ENCODE peak calls at places on chromosomes 11 and 22, in four cellular contexts. C, I, W and Z are unnamed samples.

GRCh38 chr11:8661036-8661435 is 21.4 kb downstream of the TRIM66 start:
- DNase-seq in C (no peak), I (no peak), W (no peak), Z (no peak)

GRCh38 chr11:1706634-1707400 is 9.8 kb downstream of the KRTAP5-6 start:
- DNase-seq in C (peak; percentile 38), I (peak; percentile 50), W (no peak), Z (no peak)

GRCh38 chr11:132610216-132610615 is 922.1 kb downstream of the OPCML start:
- DNase-seq in C (no peak), I (no peak), W (no peak), Z (no peak)

GRCh38 chr11:108887436-108888238 is 222.8 kb downstream of the DDX10 start:
- DNase-seq in C (no peak), I (no peak), W (no peak), Z (no peak)

GRCh38 chr11:48041877-48042698 is 61.7 kb downstream of the PTPRJ start:
- DNase-seq in C (no peak), I (no peak), W (no peak), Z (no peak)

GRCh38 chr11:108966978-108967377 is 302.1 kb downstream of the DDX10 start:
- DNase-seq in C (no peak), I (no peak), W (no peak), Z (no peak)

GRCh38 chr11:126390418-126390817 is 34.9 kb downstream of the ST3GAL4 start:
- DNase-seq in C (no peak), I (no peak), W (no peak), Z (no peak)

GRCh38 chr22:19635644-19636043 is 78.7 kb upstream of the SEPTIN5 start:
- DNase-seq in C (no peak), I (no peak), W (no peak), Z (no peak)

GRCh38 chr11:69970785-69971535 is 107.2 kb upstream of the ANO1 start:
- DNase-seq in C (no peak), I (peak; percentile 82), W (no peak), Z (no peak)

GRCh38 chr11:13030857-13031256 is 21.7 kb downstream of the RASSF10 start:
- DNase-seq in C (no peak), I (peak; percentile 49), W (peak; percentile 26), Z (no peak)

GRCh38 chr11:7385532-7385931 is 99.8 kb upstream of the OLFML1 start:
- DNase-seq in C (no peak), I (no peak), W (no peak), Z (no peak)

GRCh38 chr22:45919504-45920286 is 57.3 kb downstream of the WNT7B start:
- DNase-seq in C (no peak), I (no peak), W (no peak), Z (no peak)

GRCh38 chr22:23065495-23066122 is 4.7 kb upstream of the GNAZ start:
- DNase-seq in C (no peak), I (peak; percentile 38), W (no peak), Z (no peak)

GRCh38 chr22:39351689-39352214 is 2.0 kb downstream of the SYNGR1 start:
- DNase-seq in C (no peak), I (no peak), W (no peak), Z (no peak)

GRCh38 chr11:79040348-79040747 is 400.5 kb downstream of the TENM4 start:
- DNase-seq in C (no peak), I (no peak), W (no peak), Z (no peak)

GRCh38 chr11:64036081-64037026 is 623 bp downstream of the FLRT1 start:
- DNase-seq in C (no peak), I (no peak), W (no peak), Z (peak; percentile 73)

GRCh38 chr22:43126506-43127165 is 16.1 kb downstream of the BIK start:
- DNase-seq in C (peak; percentile 85), I (no peak), W (peak; percentile 29), Z (peak; percentile 97)

GRCh38 chr11:23679981-23680380 is 816.9 kb upstream of the LUZP2 start:
- DNase-seq in C (no peak), I (no peak), W (no peak), Z (no peak)

GRCh38 chr22:46661221-46661851 is 41.1 kb downstream of the GRAMD4 start:
- DNase-seq in C (peak; percentile 58), I (no peak), W (no peak), Z (peak; percentile 86)

GRCh38 chr11:60948251-60948650 is 3.7 kb downstream of the SLC15A3 start:
- DNase-seq in C (no peak), I (no peak), W (no peak), Z (no peak)

GRCh38 chr22:42962295-42963230 is 52.4 kb downstream of the PACSIN2 start:
- DNase-seq in C (no peak), I (peak; percentile 45), W (no peak), Z (no peak)

GRCh38 chr11:12502041-12502440 is 124.7 kb downstream of the PARVA start:
- DNase-seq in C (no peak), I (no peak), W (no peak), Z (no peak)

GRCh38 chr22:37223965-37224551 is 11.8 kb upstream of the SSTR3 start:
- DNase-seq in C (no peak), I (no peak), W (no peak), Z (no peak)

GRCh38 chr11:67288452-67289225 is 464 bp upstream of the ANKRD13D start:
- DNase-seq in C (peak; percentile 83), I (peak; percentile 90), W (peak; percentile 86), Z (peak; percentile 93)
- TF ChIP-seq POLR2A in C (peak; percentile 80), I (peak; percentile 83), W (no peak), Z (peak; percentile 92)

GRCh38 chr11:3169235-3169951 is 4.3 kb upstream of the OSBPL5 start:
- DNase-seq in C (no peak), I (no peak), W (peak; percentile 61), Z (peak; percentile 82)
- TF ChIP-seq POLR2A in C (no peak), I (no peak), W (no peak), Z (no peak)

DNA sequence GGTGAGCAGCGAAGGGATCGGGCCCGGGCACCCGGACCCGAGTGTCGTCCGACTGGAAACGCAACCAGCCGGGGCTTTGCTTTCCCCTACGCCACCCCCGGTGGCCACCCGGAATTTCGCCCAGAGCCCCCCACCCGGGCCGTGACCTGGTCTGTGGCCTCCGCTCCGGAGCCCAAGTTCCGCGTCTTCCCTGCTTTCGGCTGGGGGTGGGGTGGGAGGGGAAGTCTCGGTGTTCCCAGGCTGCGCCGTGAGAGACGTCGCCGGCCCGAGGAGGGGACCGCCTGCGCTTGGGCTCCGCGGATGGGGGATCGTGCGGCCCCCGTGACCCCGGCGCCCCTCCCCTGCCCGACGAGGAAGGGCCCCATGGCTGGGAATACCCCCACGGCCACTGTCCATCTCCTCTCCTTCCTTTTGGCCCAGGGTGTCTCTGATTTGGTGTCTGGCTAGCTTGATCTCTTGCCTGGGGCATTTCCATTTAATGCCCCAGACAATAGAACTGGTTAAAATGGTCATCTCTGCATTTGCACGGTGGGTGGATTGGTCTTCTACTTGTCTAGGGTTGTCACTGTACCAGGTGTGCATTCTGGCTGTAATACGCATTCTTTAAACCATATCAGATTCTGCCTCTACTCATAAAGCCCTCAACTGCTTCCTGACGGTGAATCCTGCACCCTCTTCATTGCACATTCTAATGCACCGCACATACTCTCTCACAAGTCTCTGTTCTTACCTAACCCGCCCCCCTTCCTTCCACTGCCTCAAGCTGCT is 800 bp downstream of the SIK2 start:
- DNase-seq in C (no peak), I (peak; percentile 52), W (no peak), Z (no peak)
- TF ChIP-seq POLR2A in C (no peak), I (peak; percentile 22), W (no peak), Z (no peak)

DNA sequence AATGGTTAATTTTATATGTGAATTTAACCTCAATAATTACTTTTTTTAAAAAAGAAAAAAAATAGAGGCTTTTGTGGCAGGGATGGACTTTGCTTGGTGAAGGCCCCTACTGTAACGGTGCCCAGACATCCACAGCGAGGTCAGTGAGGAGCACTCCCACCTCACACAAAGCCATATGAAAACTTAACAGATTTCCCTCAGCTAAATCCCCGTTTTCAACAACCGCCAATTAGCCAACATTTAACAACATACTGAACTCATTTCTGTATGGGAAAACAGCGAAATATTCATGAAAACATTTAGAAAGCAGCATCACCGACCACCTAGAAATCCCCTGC is 618 bp upstream of the C11orf58 start:
- DNase-seq in C (peak; percentile 15), I (no peak), W (no peak), Z (no peak)
- TF ChIP-seq POLR2A in C (no peak), I (no peak), W (no peak), Z (no peak)

GRCh38 chr11:36095716-36096115 is 151.9 kb downstream of the LDLRAD3 start:
- DNase-seq in C (no peak), I (no peak), W (no peak), Z (no peak)

GRCh38 chr11:36098046-36098445 is 154.2 kb downstream of the LDLRAD3 start:
- DNase-seq in C (no peak), I (no peak), W (no peak), Z (no peak)

GRCh38 chr11:36093548-36093947 is 149.7 kb downstream of the LDLRAD3 start:
- DNase-seq in C (no peak), I (no peak), W (no peak), Z (no peak)

GRCh38 chr11:36098976-36099375 is 155.1 kb downstream of the LDLRAD3 start:
- DNase-seq in C (no peak), I (no peak), W (no peak), Z (no peak)

GRCh38 chr11:36097219-36097650 is 153.4 kb downstream of the LDLRAD3 start:
- DNase-seq in C (no peak), I (no peak), W (no peak), Z (no peak)
- TF ChIP-seq POLR2A in C (no peak), I (no peak), W (no peak), Z (no peak)